ENCODE peak calls at places on chromosomes 3 and 15, in seven cellular contexts. N, S, E, Q, F, W and B are unnamed samples.

GRCh38 chr3:197309528-197310361 is 11.3 kb upstream of the DLG1 start:
- DNase-seq in S (no peak), F (peak), E (peak), N (no peak), W (no peak), Q (peak), B (no peak)

GRCh38 chr15:53036641-53037040 is 246.5 kb upstream of the ONECUT1 start:
- DNase-seq in N (no peak), Q (no peak), E (no peak), F (no peak), S (no peak), W (no peak), B (peak)

GRCh38 chr15:67685008-67685599 is 140.2 kb upstream of the SKOR1 start:
- DNase-seq in S (peak), E (peak), F (peak), W (no peak), Q (peak), N (no peak), B (peak)

GRCh38 chr3:6717026-6717943 is 143.6 kb upstream of the GRM7 start:
- DNase-seq in F (no peak), S (no peak), N (no peak), Q (no peak), W (no peak), E (no peak), B (no peak)

GRCh38 chr3:30945291-30945690 is 50.8 kb upstream of the GADL1 start:
- DNase-seq in S (no peak), E (no peak), F (no peak), N (no peak), Q (no peak), W (no peak), B (no peak)

GRCh38 chr3:111616417-111617105 is 21.4 kb upstream of the ZBED2 start:
- DNase-seq in N (no peak), Q (no peak), W (no peak), F (peak), E (peak), S (no peak), B (no peak)

GRCh38 chr15:36004891-36005508 is 459.0 kb upstream of the DPH6 start:
- DNase-seq in F (no peak), N (no peak), E (no peak), S (no peak), W (no peak), Q (no peak), B (no peak)

GRCh38 chr15:62109457-62109856 is 42.7 kb downstream of the C2CD4A start:
- DNase-seq in Q (no peak), F (no peak), E (no peak), S (no peak), N (no peak), W (no peak), B (no peak)

GRCh38 chr15:78051622-78052405 is 25.7 kb downstream of the TBC1D2B start:
- DNase-seq in W (no peak), N (no peak), E (peak), Q (no peak), S (no peak), F (peak), B (peak)

GRCh38 chr3:185630182-185630622 is 44.1 kb downstream of the SENP2 start:
- DNase-seq in N (no peak), S (no peak), F (no peak), Q (peak), W (no peak), E (peak), B (no peak)

GRCh38 chr15:85047271-85047948 is 65.8 kb downstream of the PDE8A start:
- DNase-seq in E (peak), N (no peak), Q (peak), S (no peak), W (no peak), F (peak), B (peak)

GRCh38 chr15:67080118-67080899 is 14.9 kb downstream of the SMAD3 start:
- DNase-seq in Q (peak), N (no peak), S (no peak), W (no peak), E (peak), F (no peak), B (no peak)

GRCh38 chr3:186209810-186210752 is 101.2 kb upstream of the ETV5 start:
- DNase-seq in S (peak), F (no peak), Q (peak), N (peak), E (peak), W (peak), B (peak)

GRCh38 chr3:32296251-32297204 is 58.0 kb downstream of the CMTM8 start:
- DNase-seq in F (peak), N (peak), S (peak), E (peak), Q (peak), W (peak), B (peak)

GRCh38 chr3:169122407-169122806 is 541.1 kb downstream of the MECOM start:
- DNase-seq in S (no peak), W (no peak), N (no peak), F (no peak), E (no peak), Q (no peak), B (no peak)

GRCh38 chr15:88401972-88402656 is 65.1 kb downstream of the MRPL46 start:
- DNase-seq in F (no peak), S (no peak), E (no peak), N (no peak), Q (no peak), W (no peak), B (peak)

GRCh38 chr15:57873564-57874209 is 167.2 kb downstream of the POLR2M start:
- DNase-seq in E (peak), W (no peak), Q (peak), S (no peak), F (peak), N (no peak), B (no peak)

GRCh38 chr15:57867970-57868791 is 161.7 kb downstream of the POLR2M start:
- DNase-seq in S (no peak), N (no peak), E (no peak), W (no peak), F (no peak), Q (no peak), B (no peak)

GRCh38 chr15:57875347-57875746 is 168.8 kb downstream of the POLR2M start:
- DNase-seq in E (no peak), F (no peak), S (no peak), W (no peak), N (no peak), Q (no peak), B (no peak)

GRCh38 chr15:57872281-57873010 is 165.9 kb downstream of the POLR2M start:
- DNase-seq in F (no peak), N (no peak), S (no peak), Q (no peak), E (no peak), W (no peak), B (no peak)
- H3K27ac ChIP-seq in F (no peak), N (no peak), S (no peak), Q (no peak), E (no peak), W (no peak), B (no peak)

DNA sequence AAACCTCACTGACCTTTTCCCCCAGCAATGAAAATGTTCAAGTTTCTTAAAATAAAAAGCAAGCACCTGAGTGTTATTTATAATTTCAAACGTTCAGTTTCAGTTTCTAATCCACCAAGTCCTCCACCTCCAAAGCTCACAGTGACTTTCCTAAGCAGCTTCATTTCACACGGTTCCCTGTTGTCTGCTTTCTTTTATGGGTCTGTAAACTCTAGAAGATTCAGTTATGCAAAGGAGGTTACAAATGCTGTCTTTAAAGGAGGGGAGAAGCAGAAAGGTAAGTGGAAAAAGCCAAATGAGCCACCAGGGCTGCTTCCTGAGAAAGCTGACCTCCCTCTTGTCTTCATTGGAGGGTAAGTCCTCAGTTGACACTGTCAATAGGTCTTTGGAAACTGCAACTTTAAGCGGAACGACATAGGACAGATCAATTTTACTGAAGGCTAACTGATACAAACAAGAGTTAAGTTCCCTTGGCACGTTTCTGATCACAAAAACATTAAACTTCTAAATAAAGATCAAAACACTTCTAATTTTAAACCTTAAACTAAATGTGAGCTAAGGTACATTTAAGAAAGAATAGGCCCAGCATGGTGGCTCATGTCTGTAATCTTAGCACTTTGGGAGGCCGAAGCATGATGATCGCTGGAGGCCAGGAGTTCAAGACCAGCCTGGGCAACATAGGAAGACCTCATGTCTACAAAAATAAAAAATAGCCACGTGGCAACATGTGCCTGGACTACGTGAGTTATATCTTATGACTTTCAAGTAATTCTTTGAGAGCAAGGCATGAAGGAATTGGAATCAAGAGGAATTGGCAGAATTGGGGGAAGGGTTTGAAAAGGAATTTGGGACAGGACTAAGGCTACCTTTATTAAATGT is 151.9 kb upstream of the UBE2E1 start:
- DNase-seq in E (no peak), S (no peak), W (no peak), F (no peak), N (no peak), Q (no peak), B (no peak)
- H4K8ac ChIP-seq in E (peak), S (no peak), W (no peak), F (no peak), N (no peak), Q (no peak), B (no peak)

GRCh38 chr3:73433681-73434080 is 191.1 kb downstream of the PDZRN3 start:
- DNase-seq in S (no peak), W (no peak), F (no peak), Q (peak), N (no peak), E (peak), B (no peak)
- H3K27ac ChIP-seq in S (no peak), W (no peak), F (no peak), Q (no peak), N (no peak), E (no peak), B (no peak)

DNA sequence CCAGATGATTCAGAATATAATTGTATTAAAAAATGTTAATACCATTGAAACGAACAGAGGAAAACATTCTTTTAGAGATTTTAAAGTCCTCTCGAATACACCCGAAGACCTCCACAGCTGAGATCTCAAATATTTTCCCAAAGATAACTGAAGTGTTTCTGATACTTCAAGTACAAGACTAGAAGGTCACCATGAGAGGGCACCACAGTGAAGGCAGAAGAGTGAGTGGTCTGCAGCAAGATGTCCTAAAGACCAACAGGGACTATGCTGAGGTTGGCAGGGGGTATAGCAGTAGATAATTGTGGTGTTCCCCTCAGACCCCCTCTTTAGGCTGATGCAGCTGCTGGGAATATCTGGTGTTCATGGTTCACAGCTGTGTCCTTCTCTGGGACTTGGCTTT is 156.5 kb downstream of the PDCD6IP start:
- DNase-seq in E (no peak), N (peak), S (no peak), Q (peak), W (no peak), F (no peak), B (peak)
- H4K8ac ChIP-seq in E (no peak), N (no peak), S (no peak), Q (peak), W (no peak), F (no peak), B (no peak)

DNA sequence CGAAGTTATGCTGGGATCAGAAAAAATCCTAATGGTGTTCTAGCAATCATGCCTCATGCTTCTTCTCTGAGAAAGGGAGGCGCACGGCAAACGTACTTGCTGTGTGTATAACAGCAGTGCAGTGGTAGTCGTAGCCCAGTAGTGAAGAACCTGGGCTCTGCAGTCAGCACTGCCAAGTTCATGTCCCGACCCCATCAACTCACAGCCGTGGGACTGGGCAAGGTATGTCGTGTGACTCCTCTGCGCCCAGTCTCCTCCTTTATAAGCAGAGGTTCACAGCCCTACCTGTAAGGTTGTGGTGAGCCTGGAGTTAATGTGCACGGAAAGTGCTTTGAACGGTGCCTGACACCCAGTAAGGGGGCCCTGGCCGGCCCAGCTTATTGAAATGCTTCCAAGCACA is 26.7 kb downstream of the EHD4 start:
- DNase-seq in W (no peak), E (no peak), N (peak), F (no peak), Q (no peak), S (no peak), B (no peak)
- H3K27ac ChIP-seq in W (no peak), E (no peak), N (no peak), F (no peak), Q (peak), S (no peak), B (no peak)

GRCh38 chr3:42707620-42708355 is 5.2 kb upstream of the HHATL start:
- DNase-seq in Q (no peak), W (no peak), F (no peak), N (no peak), S (no peak), E (no peak), B (no peak)
- H4K8ac ChIP-seq in Q (no peak), W (no peak), F (no peak), N (no peak), S (no peak), E (no peak), B (no peak)

GRCh38 chr3:45168451-45168850 is 22.3 kb upstream of the CDCP1 start:
- DNase-seq in W (no peak), S (no peak), Q (peak), F (no peak), N (no peak), E (no peak), B (no peak)

GRCh38 chr3:45164056-45164455 is 17.9 kb upstream of the CDCP1 start:
- DNase-seq in E (no peak), Q (no peak), F (no peak), S (no peak), N (no peak), W (no peak), B (no peak)

GRCh38 chr3:45167011-45167911 is 21.1 kb upstream of the CDCP1 start:
- DNase-seq in Q (peak), N (peak), W (peak), S (peak), E (peak), F (peak), B (peak)

GRCh38 chr3:45165497-45166282 is 19.5 kb upstream of the CDCP1 start:
- DNase-seq in N (no peak), S (no peak), Q (no peak), W (no peak), E (no peak), F (no peak), B (no peak)

DNA sequence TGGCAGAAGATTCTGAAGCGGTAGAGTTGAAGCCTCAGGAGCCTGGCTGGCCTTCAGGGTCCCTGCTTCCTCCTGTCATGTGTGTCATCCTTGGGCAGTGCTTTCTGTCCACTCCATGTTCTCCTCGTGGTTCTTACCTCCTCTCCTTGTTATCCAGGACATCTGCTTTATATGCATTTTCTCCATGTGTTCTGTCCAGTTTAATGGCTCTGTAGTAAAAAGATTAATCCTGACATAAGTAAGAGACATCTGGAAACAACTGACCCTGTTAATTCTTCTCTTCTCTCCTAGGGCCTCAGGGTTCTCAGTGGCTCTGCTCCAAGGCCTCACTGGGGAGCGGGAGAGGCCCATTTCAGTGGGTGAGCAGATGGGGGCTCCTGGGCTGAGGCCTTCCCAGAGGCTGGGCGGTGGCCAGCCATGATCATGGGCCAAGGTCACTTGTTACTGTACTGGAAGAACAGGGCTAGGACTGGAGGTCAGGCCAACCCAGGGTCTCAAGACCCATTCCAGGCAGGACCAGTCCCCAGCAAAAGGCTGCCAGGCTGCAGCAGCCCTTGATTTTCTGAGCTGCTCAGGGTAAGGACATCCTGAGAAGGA is 20.2 kb upstream of the CDCP1 start:
- DNase-seq in N (no peak), Q (no peak), E (no peak), S (no peak), W (no peak), F (no peak), B (no peak)
- H3K27ac ChIP-seq in N (no peak), Q (peak), E (peak), S (no peak), W (no peak), F (no peak), B (no peak)

DNA sequence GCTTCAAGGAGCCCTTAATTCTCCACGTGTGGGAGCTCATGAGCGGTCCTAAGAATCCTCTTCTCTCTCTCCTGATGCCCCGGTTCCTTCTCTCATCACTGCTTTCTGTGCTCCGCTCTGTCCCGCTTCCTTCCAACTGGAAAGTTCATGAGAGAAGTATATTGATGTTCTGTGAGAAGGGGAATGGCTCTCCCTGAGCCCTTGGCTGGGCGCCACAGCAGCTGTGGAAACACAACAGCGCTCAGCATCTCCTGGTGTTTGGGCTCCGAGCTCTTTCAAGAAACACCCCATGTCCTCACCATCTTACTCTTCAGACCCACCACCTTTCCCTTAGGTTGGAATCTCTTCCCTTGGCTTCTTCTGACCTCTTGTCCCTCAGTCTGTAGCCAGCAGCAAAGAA is 161.7 kb downstream of the VGLL4 start:
- DNase-seq in S (no peak), E (peak), W (no peak), F (no peak), Q (no peak), N (no peak), B (no peak)
- H4K8ac ChIP-seq in S (no peak), E (peak), W (no peak), F (no peak), Q (no peak), N (no peak), B (no peak)